ENCODE peak calls at places on chromosomes 3 and 15, in four cellular contexts. One of them, this sample, is unnamed.
A peak's percentile ranks its signal among the peaks of the same experiment; 100 is the strongest.

GRCh38 chr3:23702198-23702597 is 103.6 kb upstream of the UBE2E1 start:
- DNase-seq in IMR-90: peak; percentile 14
- DNase-seq in H9: peak; percentile 52
- DNase-seq in H1: no peak
- DNase-seq in this sample: peak; percentile 94

GRCh38 chr3:114365909-114366308 is 72.1 kb downstream of the TIGIT start:
- DNase-seq in IMR-90: no peak
- DNase-seq in H1: no peak
- DNase-seq in H9: no peak
- DNase-seq in this sample: no peak

GRCh38 chr15:83178387-83178786 is 29.2 kb downstream of the HDGFL3 start:
- DNase-seq in H9: no peak
- DNase-seq in H1: no peak
- DNase-seq in IMR-90: no peak
- DNase-seq in this sample: peak; percentile 46

GRCh38 chr15:91694131-91694828 is 159.2 kb upstream of the SLCO3A1 start:
- DNase-seq in H9: no peak
- DNase-seq in IMR-90: peak; percentile 23
- DNase-seq in H1: no peak
- DNase-seq in this sample: peak; percentile 84

GRCh38 chr3:154782151-154782550 is 298.0 kb upstream of the MME start:
- DNase-seq in H9: no peak
- DNase-seq in H1: no peak
- DNase-seq in IMR-90: peak; percentile 57
- DNase-seq in this sample: no peak

GRCh38 chr15:71811752-71812735 is 1.7 kb downstream of the NR2E3 start:
- DNase-seq in IMR-90: no peak
- DNase-seq in H1: no peak
- DNase-seq in H9: no peak
- DNase-seq in this sample: no peak

GRCh38 chr15:40340038-40340739 is 550 bp downstream of the CCDC9B start:
- DNase-seq in IMR-90: peak; percentile 73
- DNase-seq in H1: peak; percentile 56
- DNase-seq in H9: no peak
- DNase-seq in this sample: no peak

GRCh38 chr3:127413871-127414270 is 126.0 kb upstream of the PRR20G start:
- DNase-seq in H9: no peak
- DNase-seq in IMR-90: no peak
- DNase-seq in H1: no peak
- DNase-seq in this sample: no peak

GRCh38 chr3:111652492-111653180 is 57.5 kb upstream of the ZBED2 start:
- DNase-seq in H1: no peak
- DNase-seq in H9: no peak
- DNase-seq in IMR-90: no peak
- DNase-seq in this sample: no peak

GRCh38 chr3:27644936-27645335 is 77.2 kb downstream of the EOMES start:
- DNase-seq in IMR-90: peak; percentile 34
- DNase-seq in H1: no peak
- DNase-seq in H9: no peak
- DNase-seq in this sample: no peak

GRCh38 chr3:139308156-139309017 is 35.4 kb upstream of the MRPS22 start:
- DNase-seq in IMR-90: no peak
- DNase-seq in H9: no peak
- DNase-seq in H1: no peak
- DNase-seq in this sample: no peak

GRCh38 chr3:8103954-8104353 is 397.7 kb upstream of the LMCD1 start:
- DNase-seq in H1: no peak
- DNase-seq in IMR-90: no peak
- DNase-seq in H9: no peak
- DNase-seq in this sample: no peak
- H3K4me2 ChIP-seq in H1: no peak overlapping the region
- H3K4me2 ChIP-seq in IMR-90: no peak overlapping the region
- H3K4me2 ChIP-seq in H9: no peak overlapping the region
- H3K4me2 ChIP-seq in this sample: no peak overlapping the region

DNA sequence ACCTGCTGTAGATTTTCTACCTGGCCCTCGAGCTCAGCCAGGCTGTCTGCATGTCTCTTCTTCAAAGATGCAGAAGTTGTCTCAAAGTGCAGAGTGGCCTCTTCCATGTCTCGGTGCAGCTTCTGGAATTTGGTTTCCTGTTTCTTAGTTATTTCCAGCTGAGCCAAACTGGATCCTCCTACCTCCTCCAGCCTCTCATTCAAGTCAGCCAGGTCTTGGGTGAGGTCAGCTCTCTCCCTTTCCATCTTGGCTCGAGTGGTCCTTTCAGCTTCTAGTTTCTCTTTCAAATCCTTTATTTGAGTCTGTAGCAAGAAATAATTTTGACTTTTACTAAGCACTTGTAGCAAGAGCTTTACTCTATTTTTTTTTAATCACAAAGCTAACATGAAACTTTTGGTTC is 81.8 kb downstream of the MYH15 start:
- DNase-seq in H9: no peak
- DNase-seq in H1: no peak
- DNase-seq in IMR-90: no peak
- DNase-seq in this sample: no peak
- H2BK120ac ChIP-seq in H9: no peak overlapping the region
- H2BK120ac ChIP-seq in H1: no peak overlapping the region
- H2BK120ac ChIP-seq in IMR-90: no peak overlapping the region
- H2BK120ac ChIP-seq in this sample: no peak overlapping the region

GRCh38 chr3:119569156-119569555 is 9.7 kb upstream of the CD80 start:
- DNase-seq in H1: no peak
- DNase-seq in IMR-90: no peak
- DNase-seq in H9: no peak
- DNase-seq in this sample: no peak
- H3K56ac ChIP-seq in H1: no peak overlapping the region
- H3K56ac ChIP-seq in IMR-90: no peak overlapping the region
- H3K56ac ChIP-seq in H9: no peak overlapping the region
- H3K56ac ChIP-seq in this sample: no peak overlapping the region

GRCh38 chr15:85455851-85456250 is 75.4 kb downstream of the AKAP13 start:
- DNase-seq in IMR-90: no peak
- DNase-seq in H1: no peak
- DNase-seq in H9: no peak
- DNase-seq in this sample: no peak

GRCh38 chr15:85458764-85459163 is 78.4 kb downstream of the AKAP13 start:
- DNase-seq in H9: no peak
- DNase-seq in H1: no peak
- DNase-seq in IMR-90: no peak
- DNase-seq in this sample: no peak

GRCh38 chr15:85457392-85457968 is 77.1 kb downstream of the AKAP13 start:
- DNase-seq in IMR-90: no peak
- DNase-seq in H9: no peak
- DNase-seq in H1: no peak
- DNase-seq in this sample: no peak

GRCh38 chr15:85454403-85454802 is 74.0 kb downstream of the AKAP13 start:
- DNase-seq in H9: no peak
- DNase-seq in IMR-90: no peak
- DNase-seq in H1: no peak
- DNase-seq in this sample: no peak

DNA sequence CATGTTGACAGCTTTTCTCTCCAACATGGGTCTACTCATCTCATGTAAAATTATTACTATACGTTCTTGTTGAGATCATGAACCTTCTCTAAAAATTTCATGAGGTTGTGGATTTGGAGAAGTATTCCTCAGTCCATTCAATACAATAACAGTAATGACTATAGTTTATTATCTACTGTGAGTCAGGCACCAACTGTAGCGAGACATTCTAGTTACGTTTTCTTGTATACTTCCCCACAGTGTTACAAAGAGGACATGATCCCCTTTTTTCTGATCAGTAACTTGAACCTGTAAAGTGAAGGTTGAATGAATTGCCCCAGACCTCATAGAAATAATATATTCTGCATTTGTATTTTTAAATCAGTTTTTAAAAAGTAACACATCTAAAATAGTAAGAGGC is 76.4 kb downstream of the AKAP13 start:
- DNase-seq in IMR-90: no peak
- DNase-seq in H1: no peak
- DNase-seq in H9: no peak
- DNase-seq in this sample: no peak
- H3K4me2 ChIP-seq in IMR-90: no peak overlapping the region
- H3K4me2 ChIP-seq in H1: no peak overlapping the region
- H3K4me2 ChIP-seq in H9: no peak overlapping the region
- H3K4me2 ChIP-seq in this sample: no peak overlapping the region

This sample was measured in mesendoderm.